ENCODE peak calls at places on chromosomes 16 and 17, in eight cellular contexts. N is right atrium auricular region, Z is cardiac muscle cell, A is uterus, R is breast epithelium, K is esophagus squamous epithelium, P is dorsolateral prefrontal cortex, D is astrocyte of the spinal cord. M is an unnamed sample.

GRCh38 chr16:47887496-47887895 is 268.3 kb downstream of the ABCC12 start:
- DNase-seq in N (no peak), Z (no peak), A (no peak), R (no peak), K (no peak), P (no peak), D (peak; percentile 35), M (no peak)

GRCh38 chr17:81037026-81037782 is 2.3 kb downstream of the BAIAP2 start:
- DNase-seq in N (no peak), Z (no peak), A (no peak), R (peak; percentile 92), K (no peak), P (no peak), D (no peak), M (no peak)

GRCh38 chr17:42010898-42011516 is 6.2 kb downstream of the DNAJC7 start:
- DNase-seq in N (no peak), Z (no peak), A (no peak), R (no peak), K (no peak), P (no peak), D (no peak), M (no peak)

GRCh38 chr16:51276335-51276734 is 125.3 kb upstream of the SALL1 start:
- DNase-seq in N (no peak), Z (no peak), A (no peak), R (no peak), K (no peak), P (no peak), D (no peak), M (no peak)

GRCh38 chr16:65658339-65659275 is 536.7 kb upstream of the CDH11 start:
- DNase-seq in N (no peak), Z (no peak), A (peak; percentile 20), R (peak; percentile 91), K (no peak), P (no peak), D (peak; percentile 84), M (peak; percentile 91)

GRCh38 chr17:29292992-29293889 is 707 bp downstream of the NUFIP2 start:
- DNase-seq in N (peak; percentile 65), Z (peak; percentile 84), A (peak; percentile 58), R (peak; percentile 44), K (no peak), P (peak; percentile 50), D (peak; percentile 35), M (no peak)

GRCh38 chr17:3602499-3602898 is 6.7 kb downstream of the TRPV1 start:
- DNase-seq in N (no peak), Z (peak; percentile 59), A (no peak), R (no peak), K (no peak), P (no peak), D (peak; percentile 22), M (no peak)

GRCh38 chr17:78609198-78609597 is 32.0 kb upstream of the DNAH17 start:
- DNase-seq in N (no peak), Z (no peak), A (no peak), R (peak; percentile 20), K (no peak), P (no peak), D (no peak), M (no peak)

GRCh38 chr16:1918312-1918889 is at the start of gene HS3ST6:
- DNase-seq in N (no peak), Z (peak; percentile 48), A (no peak), R (no peak), K (no peak), P (no peak), D (no peak), M (no peak)

GRCh38 chr17:34579979-34580684 is 750 bp downstream of the TMEM132E start:
- DNase-seq in N (no peak), Z (peak; percentile 44), A (peak; percentile 20), R (no peak), K (no peak), P (no peak), D (no peak), M (no peak)

GRCh38 chr17:63634816-63635215 is 12.6 kb downstream of the MAP3K3 start:
- DNase-seq in N (no peak), Z (no peak), A (no peak), R (no peak), K (no peak), P (no peak), D (no peak), M (no peak)

GRCh38 chr17:21218101-21218500 is 4.1 kb upstream of the TMEM11 start:
- DNase-seq in N (no peak), Z (peak; percentile 38), A (no peak), R (no peak), K (no peak), P (no peak), D (no peak), M (no peak)

GRCh38 chr16:35377142-35377541 is 1917.7 kb downstream of the TP53TG3F start:
- DNase-seq in N (no peak), Z (no peak), A (no peak), R (no peak), K (no peak), P (no peak), D (no peak), M (no peak)
- H3K4me3 ChIP-seq in N (no peak overlapping the region), Z (no peak overlapping the region), A (no peak overlapping the region), R (no peak overlapping the region), K (no peak overlapping the region), P (no peak overlapping the region), D (no peak overlapping the region), M (no peak overlapping the region)

GRCh38 chr17:70344356-70345060 is 175.2 kb downstream of the KCNJ2 start:
- DNase-seq in N (no peak), Z (no peak), A (no peak), R (no peak), K (no peak), P (no peak), D (no peak), M (no peak)
- TF ChIP-seq CTCF in N (no peak), Z (no peak), A (no peak), R (no peak), K (no peak), P (no peak), D (no peak), M (no peak)

DNA sequence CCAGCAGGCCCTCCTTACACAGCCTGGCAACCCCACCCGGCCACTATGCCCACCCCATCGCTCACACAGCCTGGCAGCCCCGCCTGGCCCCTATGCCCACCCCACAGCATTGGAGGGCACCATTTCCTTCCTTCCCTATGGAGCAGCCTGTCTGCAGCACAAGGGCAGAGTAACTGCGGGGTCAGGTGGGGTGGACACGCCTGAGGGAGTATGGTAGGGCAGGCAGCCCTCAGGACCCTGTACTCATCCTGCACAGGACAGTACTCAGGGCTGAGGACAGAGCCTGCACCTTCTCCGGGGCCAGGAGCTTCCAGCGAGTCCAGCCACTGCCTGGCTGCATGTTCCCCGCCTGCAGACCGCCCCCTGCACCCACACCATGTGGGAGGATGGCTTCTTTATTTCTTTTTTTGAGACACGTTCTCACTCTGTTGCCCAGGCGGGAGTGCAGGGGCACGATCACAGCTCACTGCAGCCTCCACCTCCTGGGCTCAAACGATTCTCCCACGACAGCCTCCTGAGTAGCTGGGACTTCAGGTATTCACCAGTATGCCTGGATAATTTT is 47.5 kb upstream of the CDC42EP4 start:
- DNase-seq in N (no peak), Z (no peak), A (no peak), R (no peak), K (no peak), P (no peak), D (no peak), M (no peak)
- H3K4me3 ChIP-seq in N (no peak overlapping the region), Z (no peak overlapping the region), A (no peak overlapping the region), R (no peak overlapping the region), K (no peak overlapping the region), P (no peak overlapping the region), D (no peak overlapping the region), M (no peak overlapping the region)

GRCh38 chr17:48047113-48047740 is 932 bp upstream of the NFE2L1 start:
- DNase-seq in N (no peak), Z (no peak), A (no peak), R (no peak), K (no peak), P (no peak), D (no peak), M (no peak)

GRCh38 chr17:48047741-48048320 is 328 bp upstream of the NFE2L1 start:
- DNase-seq in N (peak; percentile 100), Z (peak; percentile 100), A (peak; percentile 98), R (peak; percentile 100), K (peak; percentile 99), P (peak; percentile 100), D (peak; percentile 100), M (peak; percentile 99)

GRCh38 chr17:48045270-48046001 is 2.7 kb upstream of the NFE2L1 start:
- DNase-seq in N (no peak), Z (no peak), A (no peak), R (no peak), K (no peak), P (no peak), D (no peak), M (no peak)

GRCh38 chr17:48044851-48045250 is 3.3 kb upstream of the NFE2L1 start:
- DNase-seq in N (no peak), Z (no peak), A (no peak), R (no peak), K (no peak), P (no peak), D (no peak), M (no peak)

DNA sequence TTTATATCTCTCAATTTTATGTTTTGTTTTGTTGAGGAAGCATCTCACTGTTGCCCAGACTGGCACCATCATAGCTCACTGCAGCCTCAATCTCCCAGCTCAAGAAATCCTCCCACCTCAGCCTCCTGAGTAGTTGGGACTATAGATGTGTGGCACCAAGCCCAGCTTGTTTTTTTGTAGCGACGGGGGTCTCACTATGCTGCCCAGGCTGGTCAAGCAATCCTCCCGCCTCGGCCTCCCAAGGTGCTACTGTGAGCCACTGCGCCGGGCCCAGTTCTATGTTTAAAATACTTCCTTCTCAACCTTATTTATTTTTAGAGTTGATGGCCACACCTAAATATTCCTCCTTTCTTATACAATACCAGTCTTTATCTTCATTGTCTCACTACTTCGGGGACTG is 1.9 kb upstream of the NFE2L1 start:
- DNase-seq in N (no peak), Z (no peak), A (no peak), R (no peak), K (no peak), P (no peak), D (no peak), M (no peak)
- TF ChIP-seq CTCF in N (no peak), Z (no peak), A (no peak), R (no peak), K (no peak), P (no peak), D (no peak), M (no peak)